ENCODE peak calls at places on chromosomes 2 and 18, in four cellular contexts. S, F, T and H are unnamed samples.

GRCh38 chr2:66966631-66967030 is 430.5 kb upstream of the ETAA1 start:
- DNase-seq in S (no peak), T (no peak), F (no peak), H (no peak)

GRCh38 chr2:6977095-6977777 is 60.0 kb downstream of the RNF144A start:
- DNase-seq in T (no peak), S (no peak), F (no peak), H (no peak)

GRCh38 chr2:140526575-140526974 is 1604.2 kb downstream of the LRP1B start:
- DNase-seq in S (no peak), T (no peak), F (no peak), H (peak; percentile 39)

GRCh38 chr2:11248-11941 is 34.9 kb downstream of the FAM110C start:
- DNase-seq in S (peak; percentile 80), F (peak; percentile 97), T (peak; percentile 21), H (peak; percentile 98)

GRCh38 chr18:13530879-13531387 is 195.4 kb downstream of the FAM210A start:
- DNase-seq in F (peak; percentile 61), T (no peak), S (peak; percentile 8), H (peak; percentile 50)

GRCh38 chr2:3600256-3600855 is 5.4 kb downstream of the COLEC11 start:
- DNase-seq in S (no peak), T (no peak), F (no peak), H (no peak)

GRCh38 chr18:58716046-58716766 is 44.9 kb downstream of the MALT1 start:
- DNase-seq in F (no peak), S (no peak), T (peak; percentile 67), H (no peak)

GRCh38 chr18:63831080-63831788 is 56.0 kb downstream of the SERPINB7 start:
- DNase-seq in F (no peak), S (no peak), T (peak; percentile 67), H (peak; percentile 21)

GRCh38 chr2:159455330-159455918 is 160.9 kb downstream of the BAZ2B start:
- DNase-seq in F (no peak), S (no peak), T (no peak), H (no peak)

DNA sequence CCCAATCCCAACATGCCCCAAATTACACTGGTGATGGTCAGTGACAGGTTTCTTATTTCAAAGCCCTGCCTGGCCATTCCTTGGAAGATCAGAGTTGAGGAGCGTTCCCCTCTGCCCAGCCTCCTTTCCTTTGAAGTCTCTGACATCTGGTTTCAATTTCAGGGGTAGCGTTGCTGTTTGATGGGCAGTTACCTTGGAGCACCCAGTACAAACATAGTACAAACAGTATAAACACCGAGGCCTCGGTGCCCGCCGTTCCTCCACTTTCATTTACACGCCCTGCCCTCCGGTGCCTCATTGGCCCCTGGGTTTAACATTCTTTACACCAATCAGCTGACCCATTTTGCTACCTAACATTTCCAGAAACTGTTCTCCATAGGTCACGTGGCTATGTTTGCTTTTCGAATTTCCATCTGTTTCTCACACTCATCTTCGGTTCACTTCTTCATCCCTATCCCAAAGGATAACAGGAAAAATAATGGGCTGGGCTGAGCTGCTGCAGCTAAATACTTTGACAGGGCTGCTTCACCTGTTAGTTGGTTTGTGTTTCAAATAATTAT is 65.6 kb downstream of the NRP2 start:
- DNase-seq in S (no peak), T (no peak), F (no peak), H (no peak)
- H2BK12ac ChIP-seq in S (no peak overlapping the region), T (no peak overlapping the region), F (no peak overlapping the region), H (no peak overlapping the region)

GRCh38 chr2:46540496-46541342 is 61.4 kb downstream of the TMEM247 start:
- DNase-seq in S (no peak), F (no peak), T (peak; percentile 89), H (peak; percentile 53)
- H2BK12ac ChIP-seq in S (no peak overlapping the region), F (no peak overlapping the region), T (no peak overlapping the region), H (no peak overlapping the region)

DNA sequence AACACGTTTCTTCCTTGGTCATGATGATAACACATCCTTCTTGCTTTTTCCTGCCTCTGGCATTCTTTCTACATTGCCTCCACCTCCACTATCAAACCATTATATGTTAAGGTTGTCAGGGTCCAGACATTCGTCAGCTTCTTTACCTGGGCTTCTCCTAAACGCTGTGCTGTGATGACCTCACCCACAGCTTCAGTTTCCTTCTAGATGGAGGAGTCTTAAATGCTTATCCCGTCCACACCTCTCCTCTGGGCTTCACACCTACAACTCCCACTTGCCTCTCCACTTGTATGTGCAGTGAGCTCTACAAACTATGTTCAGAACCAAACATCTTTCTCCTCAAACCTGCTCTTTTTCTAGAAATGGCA is 666 bp upstream of the STAT1 start:
- DNase-seq in F (no peak), T (no peak), S (peak; percentile 9), H (no peak)
- H2BK12ac ChIP-seq in F (no peak overlapping the region), T (peak overlapping the region; percentile 28), S (no peak overlapping the region), H (no peak overlapping the region)

GRCh38 chr2:222771832-222772231 is 89.0 kb upstream of the ACSL3 start:
- DNase-seq in F (no peak), T (no peak), S (no peak), H (no peak)
- H2BK12ac ChIP-seq in F (no peak overlapping the region), T (no peak overlapping the region), S (no peak overlapping the region), H (no peak overlapping the region)

DNA sequence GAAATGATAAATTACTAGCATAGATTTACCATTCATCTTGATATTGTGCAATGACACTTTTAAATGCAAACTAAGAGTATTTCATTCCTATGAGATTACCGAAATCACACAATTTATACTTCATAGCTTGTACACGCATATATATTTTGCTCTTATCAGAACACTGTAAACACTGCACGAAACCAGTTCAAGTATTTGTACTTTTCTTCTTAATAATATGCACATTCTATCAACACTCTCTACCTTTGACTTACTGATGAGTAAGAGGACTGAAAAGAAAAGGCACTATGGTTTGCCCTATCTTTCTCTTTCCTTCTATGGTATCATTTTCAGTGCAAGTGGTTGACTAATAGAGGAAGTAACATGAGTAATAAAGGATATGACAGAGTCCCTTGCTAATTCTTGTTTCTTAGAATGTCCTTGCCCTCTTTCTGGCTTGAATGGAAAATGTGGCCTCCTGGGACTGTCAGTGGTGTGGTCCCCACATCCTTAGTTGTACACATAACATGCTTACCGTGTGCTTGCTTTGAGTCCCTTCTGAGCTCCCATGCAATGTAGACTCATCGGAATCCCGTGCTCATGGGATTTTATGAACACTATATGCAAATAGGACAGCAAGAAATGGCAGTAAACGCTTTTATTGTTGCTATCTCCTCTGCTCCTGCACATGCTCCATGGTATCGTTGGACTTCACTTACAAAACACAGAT is 363.5 kb upstream of the TNP1 start:
- DNase-seq in F (no peak), T (peak; percentile 96), S (no peak), H (peak; percentile 29)
- H2BK12ac ChIP-seq in F (no peak overlapping the region), T (no peak overlapping the region), S (no peak overlapping the region), H (no peak overlapping the region)

DNA sequence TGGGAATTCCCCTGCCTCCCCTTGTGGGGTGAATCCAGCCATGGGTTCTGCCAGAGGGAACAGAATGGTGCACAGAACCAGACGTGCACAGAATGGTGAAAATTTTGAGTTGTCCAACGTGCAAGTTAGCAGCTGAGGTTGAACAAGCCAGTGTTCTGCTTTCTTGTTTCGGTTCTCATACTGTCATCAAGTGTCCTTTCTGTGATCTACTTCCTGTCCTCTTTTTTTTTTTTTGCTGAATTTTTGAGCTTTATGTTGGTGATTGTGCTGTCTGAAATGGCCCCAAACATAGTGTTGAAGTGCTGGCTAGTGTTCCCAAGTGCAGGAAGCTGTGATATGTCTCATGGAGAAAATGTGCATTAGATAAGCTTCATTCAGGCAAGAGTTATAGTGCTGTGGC is 21.6 kb upstream of the REEP1 start:
- DNase-seq in S (no peak), T (no peak), F (no peak), H (no peak)
- H2BK12ac ChIP-seq in S (no peak overlapping the region), T (no peak overlapping the region), F (no peak overlapping the region), H (no peak overlapping the region)

GRCh38 chr2:144511222-144511855 is 8.6 kb downstream of the ZEB2 start:
- DNase-seq in S (no peak), T (no peak), F (no peak), H (no peak)
- H2BK12ac ChIP-seq in S (no peak overlapping the region), T (no peak overlapping the region), F (no peak overlapping the region), H (no peak overlapping the region)